ENCODE peak calls at places on chromosomes 3 and 15, in seven cellular contexts. G is stimulated activated CD8-positive, alpha-beta memory T cell treated with anti-CD3 and anti-CD28 coated beads, Interleukin-4, amount 100 ng/mL, for 24 hours; R is fibroblast of lung; Y is WTC11; K is activated naive CD4-positive, alpha-beta T cell; W is A172; T is naive thymus-derived CD8-positive, alpha-beta T cell. F is an unnamed sample.

GRCh38 chr3:156360992-156361391 is 193.9 kb downstream of the SSR3 start:
- DNase-seq in T (no peak), G (no peak), W (no peak), Y (no peak), K (no peak), R (no peak), F (no peak)

GRCh38 chr3:182500294-182500693 is 293.0 kb upstream of the ATP11B start:
- DNase-seq in R (no peak), Y (peak), W (no peak), K (no peak), T (no peak), G (no peak), F (no peak)

GRCh38 chr3:104257486-104257885 is 1109.2 kb upstream of the ALCAM start:
- DNase-seq in R (no peak), T (no peak), G (no peak), K (no peak), Y (no peak), W (no peak), F (no peak)

GRCh38 chr3:44989636-44990373 is 13.8 kb downstream of the EXOSC7 start:
- DNase-seq in W (no peak), T (no peak), G (no peak), K (no peak), Y (no peak), R (no peak), F (no peak)

GRCh38 chr3:55571913-55572312 is 84.8 kb upstream of the WNT5A start:
- DNase-seq in G (no peak), T (no peak), R (peak), K (no peak), W (peak), Y (peak), F (peak)

GRCh38 chr15:98712845-98713584 is 64.7 kb downstream of the IGF1R start:
- DNase-seq in R (no peak), Y (no peak), G (no peak), W (no peak), K (no peak), T (no peak), F (no peak)

GRCh38 chr3:77563012-77563411 is 523.1 kb downstream of the ROBO2 start:
- DNase-seq in R (no peak), G (no peak), Y (no peak), T (no peak), K (no peak), W (no peak), F (no peak)

GRCh38 chr3:129122697-129123055 is 1.1 kb upstream of the RAB43 start:
- DNase-seq in W (no peak), R (no peak), G (no peak), Y (no peak), K (no peak), T (no peak), F (no peak)

GRCh38 chr3:52402101-52402521 is 42.8 kb downstream of the SEMA3G start:
- DNase-seq in G (no peak), T (no peak), K (no peak), W (no peak), R (no peak), Y (no peak), F (peak)

GRCh38 chr15:25742008-25742407 is 121.1 kb downstream of the ATP10A start:
- DNase-seq in G (no peak), R (no peak), Y (no peak), W (no peak), K (no peak), T (no peak), F (no peak)

GRCh38 chr3:156693166-156693565 is 18.8 kb downstream of the TIPARP start:
- DNase-seq in W (peak), T (no peak), G (no peak), Y (no peak), R (peak), K (no peak), F (no peak)

GRCh38 chr3:57972421-57973111 is 35.7 kb upstream of the FLNB start:
- DNase-seq in W (peak), T (no peak), G (no peak), R (no peak), Y (no peak), K (no peak), F (peak)

GRCh38 chr15:93047621-93048425 is 41.2 kb downstream of the RGMA start:
- DNase-seq in G (no peak), T (peak), R (no peak), W (no peak), Y (no peak), K (no peak), F (no peak)

GRCh38 chr3:172002512-172003078 is 36.8 kb upstream of the FNDC3B start:
- DNase-seq in T (no peak), R (no peak), K (no peak), G (no peak), W (no peak), Y (no peak), F (no peak)

GRCh38 chr3:119413603-119414280 is 49.7 kb downstream of the TMEM39A start:
- DNase-seq in R (no peak), K (no peak), G (no peak), Y (peak), T (no peak), W (no peak), F (no peak)

GRCh38 chr3:116059421-116060096 is 385.7 kb downstream of the LSAMP start:
- DNase-seq in T (no peak), Y (peak), G (no peak), R (peak), W (peak), K (no peak), F (no peak)

GRCh38 chr15:32993285-32993684 is 201.2 kb downstream of the FMN1 start:
- DNase-seq in G (no peak), W (no peak), K (no peak), Y (no peak), T (no peak), R (no peak), F (no peak)

GRCh38 chr3:112579697-112580096 is 17.9 kb downstream of the SLC35A5 start:
- DNase-seq in K (no peak), R (peak), T (no peak), Y (no peak), W (no peak), G (no peak), F (peak)

GRCh38 chr3:184209146-184209923 is 20.1 kb upstream of the VWA5B2 start:
- DNase-seq in K (no peak), G (no peak), Y (no peak), R (no peak), T (no peak), W (no peak), F (no peak)

GRCh38 chr3:158050461-158050860 is 55.8 kb downstream of the SHOX2 start:
- DNase-seq in T (no peak), K (no peak), G (no peak), Y (no peak), W (peak), R (no peak), F (no peak)

GRCh38 chr3:49158108-49158709 is 7.9 kb downstream of the CCDC71 start:
- DNase-seq in Y (peak), G (no peak), K (peak), W (peak), R (no peak), T (peak), F (peak)

GRCh38 chr15:42582569-42583235 is 7.3 kb downstream of the STARD9 start:
- DNase-seq in Y (no peak), G (no peak), T (no peak), W (no peak), R (no peak), K (no peak), F (no peak)

GRCh38 chr15:91142097-91142744 is 42.2 kb downstream of the SV2B start:
- DNase-seq in W (no peak), T (no peak), K (no peak), Y (no peak), R (no peak), G (no peak), F (peak)

GRCh38 chr3:98482717-98483482 is 14.6 kb upstream of the OR5K2 start:
- DNase-seq in Y (no peak), T (no peak), K (no peak), G (no peak), W (no peak), R (no peak), F (peak)

GRCh38 chr3:79538-79937 is 117.0 kb upstream of the CHL1 start:
- DNase-seq in Y (no peak), W (no peak), R (no peak), G (no peak), K (no peak), T (no peak), F (no peak)

GRCh38 chr3:13884851-13885703 is 5.2 kb upstream of the WNT7A start:
- DNase-seq in W (peak), K (peak), T (peak), Y (peak), G (no peak), R (no peak), F (peak)

GRCh38 chr3:77414881-77415280 is 375.0 kb downstream of the ROBO2 start:
- DNase-seq in G (no peak), Y (no peak), W (no peak), K (no peak), T (no peak), R (no peak), F (no peak)

GRCh38 chr3:128878556-128879124 is 780 bp upstream of the ACAD9 start:
- DNase-seq in W (peak), R (peak), T (no peak), G (no peak), K (no peak), Y (no peak), F (peak)

GRCh38 chr3:89955141-89955540 is 847.7 kb downstream of the EPHA3 start:
- DNase-seq in W (no peak), G (no peak), R (no peak), K (no peak), Y (no peak), T (no peak), F (no peak)

GRCh38 chr15:44698651-44699050 is 12.5 kb downstream of the PATL2 start:
- DNase-seq in R (no peak), G (no peak), K (no peak), Y (no peak), T (no peak), W (no peak), F (no peak)